ENCODE peak calls at places on chromosome 3, in ten cellular contexts. U is BJ, L is GM12865, E is mammary epithelial cell, J is SK-N-SH, P is cardiac muscle cell, D is spleen, Q is PC-3, B is tibial nerve, H is foreskin fibroblast. A is an unnamed sample.

GRCh38 chr3:48402907-48403306 is 27.0 kb downstream of the PLXNB1 start:
- DNase-seq in U (no peak), L (no peak), E (no peak), J (no peak), P (no peak), D (no peak), Q (no peak), B (no peak), H (no peak), A (no peak)

GRCh38 chr3:50953825-50954224 is 279.1 kb downstream of the DOCK3 start:
- DNase-seq in U (no peak), L (no peak), E (no peak), J (no peak), P (no peak), D (no peak), Q (no peak), B (no peak), H (no peak), A (no peak)

GRCh38 chr3:85255954-85256353 is 297.2 kb downstream of the CADM2 start:
- DNase-seq in U (no peak), L (no peak), E (no peak), J (no peak), P (no peak), D (no peak), Q (no peak), B (no peak), H (peak), A (peak)

GRCh38 chr3:183278479-183279088 is 25.5 kb downstream of the B3GNT5 start:
- DNase-seq in U (no peak), L (no peak), E (peak), J (no peak), P (no peak), D (no peak), Q (peak), B (no peak), H (peak), A (no peak)

GRCh38 chr3:111080357-111080937 is 8.8 kb downstream of the NECTIN3 start:
- DNase-seq in U (no peak), L (no peak), E (peak), J (peak), P (peak), D (no peak), Q (peak), B (no peak), H (peak), A (peak)

GRCh38 chr3:4689021-4689420 is 195.9 kb downstream of the ITPR1 start:
- DNase-seq in U (no peak), L (no peak), E (no peak), J (no peak), P (no peak), D (no peak), Q (no peak), B (no peak), H (no peak), A (no peak)

GRCh38 chr3:71930056-71930991 is 145.4 kb upstream of the PROK2 start:
- DNase-seq in U (no peak), L (peak), E (peak), J (peak), P (peak), D (no peak), Q (peak), B (no peak), H (peak), A (peak)

GRCh38 chr3:119497824-119498187 is 541 bp upstream of the TIMMDC1 start:
- DNase-seq in U (no peak), L (peak), E (peak), J (no peak), P (peak), D (no peak), Q (peak), B (no peak), H (peak), A (peak)

GRCh38 chr3:193974591-193974990 is 161.4 kb upstream of the HES1 start:
- DNase-seq in U (no peak), L (no peak), E (no peak), J (no peak), P (no peak), D (no peak), Q (no peak), B (no peak), H (no peak), A (peak)

GRCh38 chr3:141410408-141410807 is 42.1 kb downstream of the ZBTB38 start:
- DNase-seq in U (no peak), L (peak), E (no peak), J (no peak), P (no peak), D (no peak), Q (no peak), B (no peak), H (peak), A (peak)

GRCh38 chr3:98977520-98977919 is 76.0 kb upstream of the DCBLD2 start:
- DNase-seq in U (no peak), L (peak), E (peak), J (no peak), P (no peak), D (no peak), Q (peak), B (no peak), H (peak), A (peak)

GRCh38 chr3:110575702-110576101 is 495.9 kb upstream of the NECTIN3 start:
- DNase-seq in U (no peak), L (no peak), E (no peak), J (no peak), P (no peak), D (no peak), Q (no peak), B (no peak), H (no peak), A (no peak)

GRCh38 chr3:186411994-186412393 is 50.0 kb upstream of the DGKG start:
- DNase-seq in U (no peak), L (peak), E (peak), J (no peak), P (no peak), D (no peak), Q (peak), B (no peak), H (no peak), A (no peak)

GRCh38 chr3:72487078-72487765 is 361.0 kb downstream of the SHQ1 start:
- DNase-seq in U (peak), L (peak), E (peak), J (no peak), P (no peak), D (no peak), Q (peak), B (peak), H (peak), A (peak)

GRCh38 chr3:190491533-190492054 is 22.3 kb upstream of the IL1RAP start:
- DNase-seq in U (no peak), L (peak), E (peak), J (no peak), P (peak), D (no peak), Q (peak), B (no peak), H (no peak), A (no peak)

GRCh38 chr3:155026999-155027591 is 53.0 kb upstream of the MME start:
- DNase-seq in U (no peak), L (no peak), E (no peak), J (no peak), P (no peak), D (no peak), Q (no peak), B (peak), H (peak), A (peak)

GRCh38 chr3:102114264-102114979 is 265.1 kb downstream of the NFKBIZ start:
- DNase-seq in U (no peak), L (no peak), E (no peak), J (no peak), P (no peak), D (no peak), Q (no peak), B (no peak), H (no peak), A (no peak)

GRCh38 chr3:106745344-106746168 is 631.7 kb upstream of the CCDC54 start:
- DNase-seq in U (peak), L (no peak), E (no peak), J (no peak), P (no peak), D (no peak), Q (no peak), B (no peak), H (peak), A (peak)

GRCh38 chr3:62238431-62238830 is 134.9 kb downstream of the FEZF2 start:
- DNase-seq in U (no peak), L (no peak), E (no peak), J (no peak), P (peak), D (no peak), Q (no peak), B (no peak), H (no peak), A (no peak)

GRCh38 chr3:183555541-183556081 is at the start of gene KLHL6:
- DNase-seq in U (no peak), L (peak), E (no peak), J (no peak), P (no peak), D (peak), Q (no peak), B (peak), H (no peak), A (no peak)

GRCh38 chr3:31695280-31696008 is 162.7 kb downstream of the STT3B start:
- DNase-seq in U (no peak), L (peak), E (no peak), J (no peak), P (peak), D (no peak), Q (peak), B (no peak), H (no peak), A (peak)

DNA sequence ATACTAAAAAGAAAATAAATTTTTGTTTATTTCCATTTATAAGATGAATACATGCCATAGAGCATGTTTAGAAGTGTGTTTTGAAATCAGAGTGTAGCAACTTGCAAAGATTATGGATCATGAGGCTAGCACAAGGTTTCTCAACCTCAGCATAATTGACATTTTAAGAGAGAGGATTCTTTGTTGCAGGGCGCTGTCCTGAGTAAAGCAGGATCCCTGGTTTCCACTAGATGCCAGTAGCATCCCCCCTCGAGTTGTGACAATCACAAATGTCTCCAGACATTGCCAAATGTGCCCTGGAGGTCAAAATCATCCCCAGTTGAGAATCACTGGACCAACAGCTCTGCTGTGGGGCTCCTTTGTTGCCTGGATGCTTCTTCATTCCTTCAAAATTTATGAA is 128.5 kb upstream of the RBMS3 start:
- DNase-seq in U (no peak), L (no peak), E (no peak), J (peak), P (no peak), D (no peak), Q (peak), B (no peak), H (no peak), A (peak)
- TF ChIP-seq CTCF in U (no peak), L (no peak), E (no peak), J (no peak), P (no peak), D (no peak), Q (peak), B (no peak), H (no peak), A (peak)

GRCh38 chr3:37863552-37863865 is 1.8 kb downstream of the CTDSPL start:
- DNase-seq in U (no peak), L (no peak), E (no peak), J (no peak), P (no peak), D (peak), Q (no peak), B (no peak), H (no peak), A (no peak)
- H3K4me3 ChIP-seq in U (no peak), L (no peak), E (peak), J (peak), P (no peak), D (peak), Q (peak), B (peak), H (peak), A (peak)

DNA sequence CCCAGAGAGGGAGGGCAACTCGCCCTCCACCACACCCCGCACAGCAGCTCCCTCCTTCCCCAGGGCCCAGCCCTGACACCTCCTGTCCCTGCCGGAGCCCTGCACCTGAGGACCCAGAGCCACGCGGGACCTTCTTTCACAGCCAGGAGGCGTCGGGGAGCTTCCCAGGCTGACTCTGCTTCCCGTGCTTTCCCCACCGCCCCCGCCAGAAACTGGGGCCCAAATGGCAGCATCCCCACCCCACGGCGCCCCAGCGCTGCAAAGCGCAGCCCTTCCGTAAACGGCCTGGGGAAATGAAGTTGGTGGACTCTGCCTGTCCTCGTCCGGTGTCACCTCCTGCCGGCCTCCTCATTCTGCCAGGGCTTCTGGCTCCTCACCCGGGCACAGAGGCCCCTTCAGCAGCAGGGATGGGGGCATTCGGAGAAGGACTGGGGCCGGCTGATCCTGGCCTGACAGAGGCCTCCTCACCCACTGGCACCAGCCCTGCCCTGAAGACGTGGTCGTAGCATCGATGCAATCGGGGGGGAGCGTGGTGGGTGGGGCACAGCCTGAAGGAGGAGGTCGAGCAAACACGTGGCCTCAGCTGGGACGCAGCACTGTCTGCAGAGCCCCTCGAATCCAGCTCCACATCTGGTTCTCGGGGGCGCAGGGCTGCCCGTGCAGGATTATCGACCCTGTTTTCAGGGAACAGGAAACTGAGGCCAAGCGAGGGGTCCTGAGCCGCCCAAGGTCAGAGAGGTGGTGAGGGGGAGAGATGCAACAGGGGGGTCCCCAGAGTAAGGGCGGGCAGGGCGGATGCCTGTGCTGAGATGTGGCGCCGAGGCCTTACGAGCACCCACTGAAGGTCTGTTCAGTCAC is 235.4 kb downstream of the XXYLT1 start:
- DNase-seq in U (no peak), L (no peak), E (no peak), J (peak), P (no peak), D (no peak), Q (no peak), B (no peak), H (no peak), A (no peak)
- TF ChIP-seq CTCF in U (peak), L (peak), E (no peak), J (peak), P (peak), D (no peak), Q (peak), B (no peak), H (peak), A (peak)

DNA sequence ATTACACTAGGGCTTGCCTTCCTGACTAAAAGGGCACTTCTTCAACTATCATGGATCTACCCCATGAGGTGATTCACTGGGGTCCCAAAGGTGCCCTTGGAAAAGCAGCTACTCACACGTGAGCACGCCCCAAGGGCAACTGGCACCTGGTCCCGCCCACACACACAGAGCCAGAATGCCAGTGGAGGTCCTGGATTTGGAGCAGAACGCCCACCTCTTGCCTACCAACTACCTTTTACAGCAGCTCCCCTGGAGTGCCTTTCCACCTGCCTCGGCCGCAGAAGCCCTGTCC is 1.8 kb upstream of the CTDSPL start:
- DNase-seq in U (no peak), L (no peak), E (no peak), J (no peak), P (no peak), D (no peak), Q (no peak), B (no peak), H (no peak), A (no peak)
- H3K4me3 ChIP-seq in U (no peak), L (no peak), E (peak), J (no peak), P (no peak), D (peak), Q (no peak), B (no peak), H (no peak), A (no peak)

GRCh38 chr3:121436641-121437040 is 109.1 kb downstream of the POLQ start:
- DNase-seq in U (no peak), L (no peak), E (no peak), J (no peak), P (no peak), D (no peak), Q (peak), B (no peak), H (peak), A (no peak)

GRCh38 chr3:121436074-121436473 is 109.7 kb downstream of the POLQ start:
- DNase-seq in U (no peak), L (no peak), E (no peak), J (no peak), P (no peak), D (no peak), Q (no peak), B (no peak), H (no peak), A (no peak)

GRCh38 chr3:121430816-121431215 is 115.0 kb downstream of the POLQ start:
- DNase-seq in U (no peak), L (no peak), E (no peak), J (no peak), P (no peak), D (no peak), Q (no peak), B (no peak), H (no peak), A (no peak)

DNA sequence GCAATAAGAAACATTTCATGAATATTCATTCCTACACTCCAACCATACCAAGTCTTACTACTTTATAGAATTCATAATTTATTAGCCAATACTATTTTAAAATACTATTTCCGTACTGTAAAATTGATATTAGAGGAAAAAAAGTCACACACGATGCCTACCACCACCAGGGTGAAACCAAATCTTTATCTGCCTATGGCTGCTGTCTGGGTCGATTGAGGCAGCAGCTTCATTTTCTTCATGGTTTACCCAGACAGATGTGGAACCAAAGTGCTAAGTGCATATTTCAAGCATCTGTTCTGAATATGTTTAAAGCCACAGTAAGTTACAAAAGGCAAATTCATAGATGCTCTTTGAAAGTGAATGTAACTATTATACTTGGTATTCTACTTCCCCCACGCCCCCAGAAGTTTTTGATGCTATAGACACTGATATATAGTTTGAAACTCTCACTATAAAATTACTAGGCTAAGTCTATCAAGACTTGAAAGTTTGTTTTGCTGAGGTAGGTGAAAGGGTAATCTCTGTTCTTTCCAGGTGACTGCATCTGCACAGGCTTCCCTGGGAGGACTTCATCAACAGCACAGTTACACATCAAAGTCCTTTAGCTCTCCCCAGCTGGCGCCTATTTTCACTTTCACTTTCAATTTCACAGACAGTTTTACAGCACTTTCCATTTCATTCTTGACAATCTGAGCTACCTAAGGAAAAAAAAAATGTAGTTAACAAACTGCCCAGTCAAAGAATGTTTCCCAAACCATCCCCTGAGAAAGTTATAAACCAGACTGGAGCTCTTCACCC is 113.9 kb downstream of the POLQ start:
- DNase-seq in U (peak), L (peak), E (peak), J (no peak), P (no peak), D (no peak), Q (peak), B (no peak), H (peak), A (peak)
- TF ChIP-seq CTCF in U (no peak), L (no peak), E (no peak), J (no peak), P (no peak), D (no peak), Q (no peak), B (no peak), H (no peak), A (no peak)

DNA sequence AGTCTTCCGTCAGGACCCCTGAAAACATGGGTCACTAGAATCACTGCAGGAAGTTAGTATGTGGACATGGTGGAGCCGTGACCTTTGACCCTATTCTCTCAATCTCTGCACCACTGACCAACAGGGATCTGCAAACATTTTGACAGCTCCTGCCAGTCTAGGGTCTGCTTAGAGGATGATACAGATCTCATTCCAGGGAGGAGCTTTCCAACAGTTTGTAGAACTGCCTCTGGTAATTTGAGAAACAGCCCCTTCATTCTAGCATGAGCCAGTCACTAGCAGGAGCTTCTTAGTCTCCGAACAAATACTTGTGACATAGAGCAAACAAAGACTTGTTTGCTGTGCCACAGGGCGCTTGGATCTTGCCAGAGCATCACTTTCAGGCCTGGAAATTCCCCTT is 270.3 kb upstream of the CFAP20DC start:
- DNase-seq in U (no peak), L (no peak), E (no peak), J (no peak), P (peak), D (no peak), Q (peak), B (no peak), H (no peak), A (peak)
- H3K4me3 ChIP-seq in U (no peak), L (no peak), E (no peak), J (no peak), P (no peak), D (no peak), Q (no peak), B (no peak), H (no peak), A (no peak)

A was measured in choroid plexus epithelial cell.